ENCODE peak calls at places on chromosomes 7 and 10, in seven cellular contexts. R is GM23248, M is H7, V is tibial artery, D is AG10803, Z is AG04450, C is cardiac fibroblast. A is an unnamed sample.

GRCh38 chr7:18290223-18290622 is 205.3 kb upstream of the HDAC9 start:
- DNase-seq in V (no peak), C (no peak), D (no peak), Z (no peak), R (no peak), M (no peak), A (no peak)

GRCh38 chr10:71333154-71333887 is 14.3 kb downstream of the SLC29A3 start:
- DNase-seq in D (no peak), M (no peak), R (no peak), C (no peak), V (peak), Z (no peak), A (no peak)

GRCh38 chr7:51025668-51026067 is 243.0 kb upstream of the GRB10 start:
- DNase-seq in Z (no peak), V (no peak), C (peak), D (peak), M (no peak), R (peak), A (no peak)

GRCh38 chr10:26780793-26781601 is 79.8 kb downstream of the ABI1 start:
- DNase-seq in C (peak), Z (peak), M (no peak), R (peak), D (peak), V (no peak), A (peak)

GRCh38 chr7:44153948-44154335 is 12.8 kb upstream of the MYL7 start:
- DNase-seq in C (no peak), D (no peak), M (peak), R (no peak), V (no peak), Z (no peak), A (no peak)

GRCh38 chr7:2115739-2116065 is 117.0 kb downstream of the MAD1L1 start:
- DNase-seq in Z (no peak), R (no peak), D (no peak), M (no peak), C (no peak), V (no peak), A (no peak)

GRCh38 chr10:72229261-72230251 is 13.5 kb upstream of the ASCC1 start:
- DNase-seq in M (no peak), V (no peak), Z (no peak), R (peak), D (peak), C (peak), A (no peak)

GRCh38 chr10:80474597-80474910 is 20.4 kb downstream of the TSPAN14 start:
- DNase-seq in Z (no peak), D (no peak), M (no peak), V (no peak), C (no peak), R (no peak), A (no peak)

GRCh38 chr10:117299435-117299834 is 58.5 kb downstream of the SLC18A2 start:
- DNase-seq in M (no peak), V (no peak), Z (no peak), R (no peak), C (no peak), D (no peak), A (no peak)

GRCh38 chr10:103842605-103843004 is 12.8 kb downstream of the SH3PXD2A start:
- DNase-seq in C (no peak), D (no peak), R (no peak), M (no peak), V (no peak), Z (no peak), A (no peak)

GRCh38 chr7:129544700-129545099 is 42.4 kb downstream of the SMKR1 start:
- DNase-seq in D (no peak), M (no peak), R (no peak), V (no peak), Z (no peak), C (no peak), A (no peak)

GRCh38 chr10:33258951-33259350 is 75.5 kb downstream of the NRP1 start:
- DNase-seq in R (peak), C (peak), V (no peak), M (no peak), Z (no peak), D (no peak), A (peak)

GRCh38 chr10:3811331-3811870 is 26.4 kb upstream of the KLF6 start:
- DNase-seq in C (peak), M (no peak), R (peak), V (no peak), Z (no peak), D (peak), A (peak)

GRCh38 chr10:17022399-17022798 is 107.2 kb downstream of the CUBN start:
- DNase-seq in R (no peak), D (no peak), M (peak), C (no peak), V (no peak), Z (no peak), A (no peak)

GRCh38 chr7:137592232-137592896 is 248.8 kb upstream of the PTN start:
- DNase-seq in R (peak), M (peak), Z (peak), D (peak), C (peak), V (peak), A (peak)

GRCh38 chr7:88311675-88312036 is 5.0 kb upstream of the STEAP4 start:
- DNase-seq in M (no peak), V (no peak), R (no peak), D (no peak), C (peak), Z (no peak), A (peak)

GRCh38 chr10:44217274-44217820 is 167.6 kb downstream of the CXCL12 start:
- DNase-seq in Z (no peak), D (no peak), M (no peak), R (no peak), C (no peak), V (no peak), A (no peak)

GRCh38 chr7:104972510-104972909 is 41.5 kb upstream of the KMT2E start:
- DNase-seq in Z (no peak), M (no peak), C (peak), V (no peak), R (peak), D (peak), A (peak)

GRCh38 chr7:84025332-84025927 is 169.2 kb downstream of the SEMA3A start:
- DNase-seq in M (no peak), D (peak), C (peak), R (peak), V (no peak), Z (peak), A (peak)

GRCh38 chr10:71078454-71079145 is 133.8 kb upstream of the UNC5B start:
- DNase-seq in D (no peak), C (no peak), Z (no peak), R (no peak), V (no peak), M (peak), A (no peak)

GRCh38 chr7:90579181-90579688 is 16.9 kb upstream of the CDK14 start:
- DNase-seq in Z (no peak), M (no peak), V (no peak), C (peak), D (peak), R (peak), A (peak)

GRCh38 chr7:130216025-130216424 is 8.4 kb downstream of the SSMEM1 start:
- DNase-seq in V (no peak), R (no peak), Z (no peak), D (no peak), M (no peak), C (no peak), A (no peak)

GRCh38 chr10:33507662-33508425 is 173.4 kb upstream of the NRP1 start:
- DNase-seq in V (no peak), D (no peak), M (no peak), C (no peak), Z (no peak), R (no peak), A (no peak)

GRCh38 chr7:20085086-20085485 is 132.1 kb downstream of the MACC1 start:
- DNase-seq in Z (no peak), R (peak), V (no peak), C (peak), M (no peak), D (peak), A (no peak)

GRCh38 chr10:99828464-99828863 is 46.0 kb downstream of the ABCC2 start:
- DNase-seq in V (no peak), C (no peak), R (no peak), M (no peak), Z (no peak), D (no peak), A (no peak)

GRCh38 chr10:114024876-114025609 is 18.6 kb upstream of the ADRB1 start:
- DNase-seq in D (peak), M (no peak), C (peak), R (peak), Z (no peak), V (no peak), A (peak)

GRCh38 chr7:137882261-137882668 is 35.5 kb upstream of the DGKI start:
- DNase-seq in V (no peak), M (no peak), C (peak), D (peak), R (peak), Z (peak), A (peak)

GRCh38 chr10:126905776-126906703 is 812 bp downstream of the DOCK1 start:
- DNase-seq in M (peak), D (peak), R (peak), C (peak), V (peak), Z (no peak), A (peak)

GRCh38 chr7:322111-322671 is 32.2 kb downstream of the FOXL3 start:
- DNase-seq in M (peak), V (peak), D (peak), C (peak), Z (no peak), R (peak), A (no peak)

GRCh38 chr7:26375604-26376207 is 84.0 kb downstream of the SNX10 start:
- DNase-seq in R (peak), C (no peak), M (no peak), V (no peak), D (no peak), Z (no peak), A (no peak)
- H3K4me3 ChIP-seq in R (peak), C (no peak), M (peak), V (peak), D (no peak), Z (no peak), A (no peak)

GRCh38 chr7:149770728-149771127 is 2.7 kb downstream of the ZNF467 start:
- DNase-seq in D (no peak), R (no peak), C (no peak), M (no peak), V (no peak), Z (no peak), A (no peak)
- H3K4me3 ChIP-seq in D (no peak), R (no peak), C (no peak), M (no peak), V (peak), Z (no peak), A (no peak)

GRCh38 chr10:110214380-110214826 is 7.0 kb downstream of the MXI1 start:
- DNase-seq in Z (peak), C (no peak), D (no peak), R (no peak), V (no peak), M (no peak), A (no peak)

GRCh38 chr10:110209926-110210662 is 2.7 kb downstream of the MXI1 start:
- DNase-seq in D (peak), M (peak), R (peak), Z (no peak), V (no peak), C (peak), A (peak)

GRCh38 chr10:110210663-110211454 is 3.5 kb downstream of the MXI1 start:
- DNase-seq in V (peak), M (peak), D (peak), R (peak), Z (peak), C (peak), A (peak)

GRCh38 chr10:110211455-110211843 is 4.0 kb downstream of the MXI1 start:
- DNase-seq in Z (no peak), C (no peak), V (no peak), R (no peak), D (no peak), M (no peak), A (no peak)

DNA sequence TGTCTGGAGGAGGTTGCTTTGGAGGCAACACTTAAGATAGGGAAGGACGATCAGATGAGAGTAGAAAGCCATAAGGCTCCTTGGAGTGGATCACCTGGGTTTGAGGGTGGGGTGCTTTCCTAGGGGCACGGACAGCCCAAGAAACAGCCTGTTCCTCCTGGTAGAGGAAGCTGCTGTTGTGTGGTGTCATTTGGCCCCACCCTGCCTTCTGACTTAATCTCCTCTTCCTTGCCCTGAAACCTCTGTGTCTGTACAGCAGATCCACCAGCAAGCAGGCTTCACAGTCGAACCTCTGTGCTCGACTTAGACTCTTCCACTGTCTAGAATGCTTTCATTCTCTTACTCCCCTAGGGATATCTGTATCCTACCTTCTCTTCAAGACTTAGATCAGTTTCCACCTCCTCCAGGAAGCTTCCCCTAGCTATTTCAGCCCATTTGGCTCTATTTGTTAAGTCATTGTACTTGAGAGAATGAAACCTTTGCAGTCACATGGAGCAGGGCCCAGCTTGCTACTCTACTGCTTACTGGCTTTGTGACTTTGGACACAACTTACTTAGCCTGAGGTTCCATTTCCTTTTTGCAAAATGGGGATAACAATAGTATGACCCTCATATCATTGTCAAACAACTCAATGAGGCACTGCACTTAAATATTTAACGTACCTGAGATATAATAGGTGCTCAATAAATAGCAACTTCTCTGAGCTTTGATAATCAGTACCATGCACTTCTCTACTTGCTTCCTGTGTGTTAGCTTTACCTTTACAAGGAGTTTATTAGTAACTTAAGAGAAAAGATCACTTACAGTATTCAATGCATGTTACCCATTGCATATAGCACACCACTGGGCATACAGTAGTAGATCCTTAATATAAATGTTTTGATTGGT is 5.0 kb downstream of the MXI1 start:
- DNase-seq in M (no peak), Z (no peak), R (peak), V (peak), D (no peak), C (no peak), A (no peak)
- H3K4me3 ChIP-seq in M (no peak), Z (no peak), R (peak), V (peak), D (no peak), C (no peak), A (no peak)

GRCh38 chr10:62534051-62534450 is 159.9 kb downstream of the ZNF365 start:
- DNase-seq in C (no peak), V (no peak), D (no peak), Z (no peak), R (no peak), M (no peak), A (no peak)

GRCh38 chr10:62527019-62527827 is 153.1 kb downstream of the ZNF365 start:
- DNase-seq in V (no peak), R (no peak), D (no peak), Z (no peak), C (peak), M (no peak), A (no peak)

DNA sequence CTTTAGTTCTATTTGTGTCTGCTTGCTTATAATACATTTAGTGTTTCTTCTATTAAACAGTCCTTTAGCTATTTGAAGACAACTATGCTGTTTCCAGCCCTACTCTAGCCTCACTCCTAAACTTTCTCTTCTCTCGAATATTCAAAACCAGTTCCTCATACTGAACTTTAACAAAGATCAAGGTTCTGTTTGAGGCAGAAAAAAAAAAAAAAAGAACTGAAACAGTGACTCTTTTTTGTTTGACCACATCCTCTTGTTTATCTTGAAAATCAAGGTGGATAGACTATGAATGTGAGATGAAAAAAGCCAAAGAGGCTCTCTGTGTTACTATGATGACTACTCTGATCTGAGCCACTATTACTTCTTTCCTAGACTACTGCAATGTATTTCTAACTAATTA is 154.3 kb downstream of the ZNF365 start:
- DNase-seq in V (no peak), C (no peak), D (no peak), R (no peak), Z (no peak), M (no peak), A (no peak)
- H3K4me3 ChIP-seq in V (no peak), C (no peak), D (no peak), R (no peak), Z (no peak), M (no peak), A (no peak)

GRCh38 chr7:39978252-39978934 is 28.3 kb downstream of the CDK13 start:
- DNase-seq in R (no peak), M (no peak), C (no peak), V (no peak), D (no peak), Z (no peak), A (no peak)
- H3K4me3 ChIP-seq in R (no peak), M (no peak), C (no peak), V (no peak), D (no peak), Z (no peak), A (no peak)

A was measured in foreskin fibroblast.